ENCODE peak calls at places on chromosome 10, in four cellular contexts. One of them, this sample, is unnamed.

GRCh38 chr10:76868088-76868949 is 769.3 kb downstream of the KCNMA1 start:
- DNase-seq in putamen: no peak
- DNase-seq in NT2/D1: no peak
- DNase-seq in breast epithelium: no peak
- DNase-seq in this sample: no peak

GRCh38 chr10:91146146-91146545 is 74.3 kb upstream of the PCGF5 start:
- DNase-seq in NT2/D1: no peak
- DNase-seq in putamen: no peak
- DNase-seq in breast epithelium: no peak
- DNase-seq in this sample: no peak

GRCh38 chr10:7652121-7652520 is 14.6 kb downstream of the ITIH5 start:
- DNase-seq in NT2/D1: no peak
- DNase-seq in putamen: no peak
- DNase-seq in breast epithelium: no peak
- DNase-seq in this sample: no peak

GRCh38 chr10:17737021-17737965 is 14.7 kb upstream of the TMEM236 start:
- DNase-seq in putamen: peak; percentile 32
- DNase-seq in NT2/D1: peak; percentile 18
- DNase-seq in breast epithelium: no peak
- DNase-seq in this sample: no peak

GRCh38 chr10:86167101-86167761 is 199.4 kb downstream of the GRID1 start:
- DNase-seq in putamen: no peak
- DNase-seq in breast epithelium: no peak
- DNase-seq in NT2/D1: no peak
- DNase-seq in this sample: no peak

GRCh38 chr10:71233491-71233892 is 21.1 kb downstream of the UNC5B start:
- DNase-seq in breast epithelium: no peak
- DNase-seq in NT2/D1: no peak
- DNase-seq in putamen: no peak
- DNase-seq in this sample: no peak

GRCh38 chr10:7424315-7424714 is 13.5 kb upstream of the SFMBT2 start:
- DNase-seq in NT2/D1: no peak
- DNase-seq in breast epithelium: no peak
- DNase-seq in putamen: no peak
- DNase-seq in this sample: no peak

GRCh38 chr10:132485391-132485790 is 52.2 kb upstream of the INPP5A start:
- DNase-seq in breast epithelium: no peak
- DNase-seq in putamen: no peak
- DNase-seq in NT2/D1: no peak
- DNase-seq in this sample: no peak

GRCh38 chr10:117429644-117430043 is 54.4 kb upstream of the PDZD8 start:
- DNase-seq in putamen: no peak
- DNase-seq in breast epithelium: no peak
- DNase-seq in NT2/D1: no peak
- DNase-seq in this sample: no peak

GRCh38 chr10:5663692-5664427 is 2.5 kb downstream of the ASB13 start:
- DNase-seq in putamen: no peak
- DNase-seq in NT2/D1: no peak
- DNase-seq in breast epithelium: no peak
- DNase-seq in this sample: no peak

GRCh38 chr10:74671716-74672115 is 154.7 kb upstream of the KAT6B start:
- DNase-seq in breast epithelium: no peak
- DNase-seq in putamen: no peak
- DNase-seq in NT2/D1: no peak
- DNase-seq in this sample: no peak

GRCh38 chr10:21516270-21517131 is 9.0 kb downstream of the SKIDA1 start:
- DNase-seq in breast epithelium: no peak
- DNase-seq in putamen: no peak
- DNase-seq in NT2/D1: no peak
- DNase-seq in this sample: peak; percentile 67

GRCh38 chr10:35268791-35269257 is 67.5 kb upstream of the CCNY start:
- DNase-seq in breast epithelium: no peak
- DNase-seq in NT2/D1: no peak
- DNase-seq in putamen: no peak
- DNase-seq in this sample: no peak

GRCh38 chr10:122852261-122852660 is 6.6 kb upstream of the CUZD1 start:
- DNase-seq in breast epithelium: no peak
- DNase-seq in NT2/D1: no peak
- DNase-seq in putamen: no peak
- DNase-seq in this sample: no peak

GRCh38 chr10:4241724-4242345 is 456.8 kb upstream of the KLF6 start:
- DNase-seq in NT2/D1: peak; percentile 42
- DNase-seq in putamen: peak; percentile 20
- DNase-seq in breast epithelium: no peak
- DNase-seq in this sample: peak; percentile 40

GRCh38 chr10:43942096-43942885 is 293.6 kb upstream of the ZNF32 start:
- DNase-seq in NT2/D1: no peak
- DNase-seq in breast epithelium: no peak
- DNase-seq in putamen: no peak
- DNase-seq in this sample: no peak